ENCODE peak calls at places on chromosomes 12 and 14, in ten cellular contexts. G is ACHN; D is GM13977; W is WTC11; X is activated CD4-positive, CD25-positive, alpha-beta regulatory T cell treated with anti-CD3 and anti-CD28 coated beads, Interleukin-2, amount 50 U/mL, for 16 hours; B is substantia nigra; L is GF-D8; R is MV-4-11; Q is NCI-H2081; I is kidney tubule cell. O is an unnamed sample.

GRCh38 chr12:119749666-119750065 is 81.7 kb downstream of the PRKAB1 start:
- DNase-seq in W (no peak), I (peak; percentile 37), Q (no peak), L (no peak), G (no peak), D (no peak), X (no peak), B (no peak), R (no peak), O (no peak)

GRCh38 chr12:119859241-119859640 is 17.9 kb downstream of the CIT start:
- DNase-seq in G (no peak), D (no peak), X (no peak), R (no peak), L (no peak), I (no peak), Q (no peak), W (no peak), B (no peak), O (no peak)

GRCh38 chr12:58148976-58149375 is 207.6 kb downstream of the ATP23 start:
- DNase-seq in X (no peak), W (no peak), R (no peak), B (no peak), Q (no peak), I (no peak), G (no peak), D (no peak), L (no peak), O (no peak)

GRCh38 chr12:110565919-110566871 is 16.9 kb downstream of the PPTC7 start:
- DNase-seq in L (no peak), W (no peak), D (no peak), X (no peak), Q (no peak), B (no peak), G (no peak), I (peak; percentile 83), R (no peak), O (no peak)

GRCh38 chr12:120677765-120678473 is 9.0 kb upstream of the MLEC start:
- DNase-seq in G (peak; percentile 33), W (no peak), B (no peak), D (peak; percentile 65), Q (no peak), X (no peak), L (peak; percentile 14), R (peak; percentile 53), I (peak; percentile 51), O (no peak)

GRCh38 chr14:59020382-59020781 is 168.1 kb upstream of the DAAM1 start:
- DNase-seq in W (no peak), B (no peak), G (peak; percentile 28), X (no peak), I (peak; percentile 49), L (no peak), Q (no peak), R (peak; percentile 12), D (no peak), O (no peak)

GRCh38 chr12:104190151-104190550 is 25.4 kb upstream of the TXNRD1 start:
- DNase-seq in W (no peak), B (no peak), L (no peak), Q (no peak), D (no peak), G (no peak), X (no peak), I (no peak), R (no peak), O (no peak)

GRCh38 chr14:91387135-91387849 is 30.3 kb downstream of the CCDC88C start:
- DNase-seq in G (peak; percentile 11), B (no peak), L (no peak), R (no peak), D (no peak), Q (no peak), W (no peak), X (no peak), I (peak; percentile 69), O (no peak)

GRCh38 chr12:51047655-51048540 is at the start of gene LETMD1:
- DNase-seq in G (peak; percentile 100), L (peak; percentile 97), I (peak; percentile 98), Q (peak; percentile 95), R (peak; percentile 99), W (peak; percentile 93), D (peak; percentile 93), X (peak; percentile 82), B (peak; percentile 85), O (peak; percentile 96)

GRCh38 chr12:59055204-59055839 is 135.0 kb upstream of the LRIG3 start:
- DNase-seq in B (no peak), W (no peak), X (no peak), Q (no peak), D (no peak), L (no peak), G (peak; percentile 80), I (peak; percentile 96), R (no peak), O (no peak)

GRCh38 chr14:79483472-79483871 is 727.8 kb downstream of the DIO2 start:
- DNase-seq in X (no peak), R (no peak), Q (no peak), I (peak; percentile 81), B (no peak), D (no peak), L (no peak), G (no peak), W (no peak), O (no peak)